ENCODE peak calls at places on chromosome 18, in four cellular contexts. F is GM10248, D is substantia nigra, L is AG08396. V is an unnamed sample.

GRCh38 chr18:2894841-2895370 is 48.1 kb downstream of the EMILIN2 start:
- DNase-seq in F (no peak), D (no peak), L (no peak), V (no peak)

GRCh38 chr18:26546170-26546874 is 2.0 kb downstream of the KCTD1 start:
- DNase-seq in D (no peak), F (no peak), L (no peak), V (no peak)

GRCh38 chr18:8661754-8662573 is 43.4 kb upstream of the MTCL1 start:
- DNase-seq in L (peak), F (no peak), D (no peak), V (no peak)

GRCh38 chr18:74478876-74479275 is 17.3 kb upstream of the CNDP2 start:
- DNase-seq in L (no peak), D (no peak), F (no peak), V (no peak)

GRCh38 chr18:56562479-56562878 is 75.9 kb downstream of the TXNL1 start:
- DNase-seq in L (no peak), D (no peak), F (no peak), V (no peak)

GRCh38 chr18:49177812-49178211 is 227.0 kb upstream of the SMAD7 start:
- DNase-seq in D (no peak), L (peak), F (no peak), V (no peak)

GRCh38 chr18:67568166-67568565 is 51.6 kb upstream of the DSEL start:
- DNase-seq in D (no peak), L (no peak), F (no peak), V (no peak)

GRCh38 chr18:41767960-41768359 is 187.1 kb upstream of the PIK3C3 start:
- DNase-seq in F (peak), L (no peak), D (no peak), V (no peak)

GRCh38 chr18:30334781-30335180 is 707.8 kb downstream of the DSC3 start:
- DNase-seq in L (no peak), D (no peak), F (no peak), V (no peak)

GRCh38 chr18:77164762-77165485 is 32.3 kb upstream of the MBP start:
- DNase-seq in L (no peak), F (no peak), D (no peak), V (no peak)

GRCh38 chr18:68428026-68428425 is 286.9 kb downstream of the TMX3 start:
- DNase-seq in D (no peak), L (peak), F (no peak), V (no peak)

GRCh38 chr18:35155403-35156117 is 85.3 kb upstream of the ZNF397 start:
- DNase-seq in F (no peak), L (no peak), D (no peak), V (no peak)

GRCh38 chr18:78731423-78732032 is 248.1 kb upstream of the SALL3 start:
- DNase-seq in L (no peak), F (no peak), D (no peak), V (no peak)

GRCh38 chr18:77702686-77703085 is 453.0 kb downstream of the GALR1 start:
- DNase-seq in L (no peak), D (no peak), F (no peak), V (peak)

GRCh38 chr18:35268811-35269210 is 21.2 kb downstream of the ZSCAN30 start:
- DNase-seq in L (no peak), D (no peak), F (no peak), V (no peak)

GRCh38 chr18:60193780-60194179 is 178.8 kb downstream of the MC4R start:
- DNase-seq in F (no peak), L (no peak), D (no peak), V (no peak)

GRCh38 chr18:56748698-56749268 is 97.6 kb downstream of the WDR7 start:
- DNase-seq in L (peak), D (no peak), F (peak), V (peak)

GRCh38 chr18:10035306-10035991 is 121.6 kb downstream of the VAPA start:
- DNase-seq in D (no peak), F (no peak), L (no peak), V (no peak)

GRCh38 chr18:46398005-46398404 is 259.0 kb downstream of the LOXHD1 start:
- DNase-seq in D (no peak), F (no peak), L (no peak), V (no peak)

GRCh38 chr18:54296017-54296416 is 26.7 kb downstream of the POLI start:
- DNase-seq in F (no peak), L (no peak), D (no peak), V (no peak)

GRCh38 chr18:71221405-71221804 is 932.6 kb downstream of the SOCS6 start:
- DNase-seq in F (no peak), D (no peak), L (no peak), V (no peak)

GRCh38 chr18:79302120-79302519 is 93.6 kb upstream of the NFATC1 start:
- DNase-seq in D (no peak), F (no peak), L (no peak), V (no peak)

GRCh38 chr18:31677592-31677991 is 6.8 kb downstream of the B4GALT6 start:
- DNase-seq in L (no peak), F (no peak), D (no peak), V (no peak)

GRCh38 chr18:54828986-54829385 is 709 bp downstream of the RAB27B start:
- DNase-seq in L (no peak), F (no peak), D (no peak), V (no peak)

GRCh38 chr18:31492671-31493070 is 5.3 kb upstream of the DSG2 start:
- DNase-seq in F (no peak), L (no peak), D (no peak), V (no peak)

GRCh38 chr18:49017813-49018552 is 67.2 kb upstream of the SMAD7 start:
- DNase-seq in F (no peak), D (no peak), L (no peak), V (no peak)

GRCh38 chr18:21313576-21313975 is 71.5 kb downstream of the GREB1L start:
- DNase-seq in F (no peak), D (no peak), L (no peak), V (no peak)

GRCh38 chr18:75211721-75212625 is 1.4 kb downstream of the TSHZ1 start:
- DNase-seq in F (peak), D (no peak), L (peak), V (peak)

GRCh38 chr18:56322403-56322802 is 316.0 kb downstream of the TXNL1 start:
- DNase-seq in F (no peak), D (no peak), L (no peak), V (peak)

GRCh38 chr18:56641714-56642331 is 3.4 kb upstream of the TXNL1 start:
- DNase-seq in F (no peak), L (no peak), D (no peak), V (no peak)

GRCh38 chr18:45330170-45330594 is 285.1 kb upstream of the SLC14A2 start:
- DNase-seq in L (no peak), F (no peak), D (no peak), V (no peak)

GRCh38 chr18:36012891-36013290 is 40.4 kb downstream of the RMP24 start:
- DNase-seq in D (no peak), F (no peak), L (no peak), V (no peak)

GRCh38 chr18:22841840-22842239 is 91.3 kb upstream of the RBBP8 start:
- DNase-seq in D (no peak), L (no peak), F (no peak), V (no peak)

GRCh38 chr18:13725566-13726227 is 661 bp downstream of the FAM210A start:
- DNase-seq in F (peak), D (no peak), L (peak), V (no peak)

GRCh38 chr18:64137914-64138313 is 11.0 kb downstream of the LINC00305 start:
- DNase-seq in L (no peak), F (no peak), D (no peak), V (no peak)